ENCODE peak calls at places on chromosomes 3 and 15, in four cellular contexts. O is HepG2, U is K562, L is GM12878. X is an unnamed sample.

GRCh38 chr15:89187911-89188514 is 33.4 kb downstream of the RLBP1 start:
- DNase-seq in O (no peak), U (no peak), L (no peak), X (no peak)

GRCh38 chr3:1330107-1330506 is 237.3 kb downstream of the CNTN6 start:
- DNase-seq in L (no peak), U (no peak), O (no peak), X (no peak)

GRCh38 chr3:171871392-171872274 is 28.5 kb downstream of the TMEM212 start:
- DNase-seq in O (no peak), L (no peak), U (no peak), X (no peak)

GRCh38 chr15:96339662-96340347 is 9.3 kb downstream of the NR2F2 start:
- DNase-seq in L (no peak), O (no peak), U (no peak), X (no peak)

GRCh38 chr3:137771401-137772230 is 7.5 kb downstream of the SOX14 start:
- DNase-seq in O (no peak), L (no peak), U (no peak), X (peak; percentile 56)

GRCh38 chr15:30917013-30917412 is 13.3 kb downstream of the FAN1 start:
- DNase-seq in L (no peak), O (no peak), U (no peak), X (no peak)

GRCh38 chr3:58434990-58435389 is 1.4 kb upstream of the PDHB start:
- DNase-seq in U (no peak), O (peak; percentile 6), L (no peak), X (peak; percentile 72)

GRCh38 chr3:30752961-30753360 is 141.5 kb downstream of the GADL1 start:
- DNase-seq in O (peak; percentile 21), U (no peak), L (no peak), X (no peak)

GRCh38 chr15:40006646-40007045 is 32.3 kb downstream of the SRP14 start:
- DNase-seq in L (no peak), O (no peak), U (no peak), X (no peak)

GRCh38 chr15:31032959-31033358 is 41.5 kb upstream of the MTMR10 start:
- DNase-seq in U (no peak), O (no peak), L (no peak), X (no peak)

GRCh38 chr3:66377800-66378199 is 123.0 kb downstream of the LRIG1 start:
- DNase-seq in U (no peak), L (no peak), O (no peak), X (no peak)

GRCh38 chr3:114673481-114673880 is 379.7 kb downstream of the TIGIT start:
- DNase-seq in O (no peak), U (no peak), L (no peak), X (no peak)

GRCh38 chr15:70266412-70267089 is 168.8 kb upstream of the TLE3 start:
- DNase-seq in O (no peak), L (no peak), U (no peak), X (no peak)

GRCh38 chr3:54547846-54548245 is 380.0 kb downstream of the LRTM1 start:
- DNase-seq in O (no peak), L (no peak), U (no peak), X (no peak)

GRCh38 chr3:29282431-29283296 is 1.8 kb downstream of the RBMS3 start:
- DNase-seq in O (no peak), L (no peak), U (no peak), X (no peak)

GRCh38 chr3:190709351-190709773 is 153.1 kb downstream of the GMNC start:
- DNase-seq in U (no peak), O (no peak), L (no peak), X (no peak)

GRCh38 chr15:101045236-101045646 is 126.1 kb downstream of the LRRK1 start:
- DNase-seq in U (no peak), L (no peak), O (no peak), X (no peak)

GRCh38 chr3:87390821-87391220 is 114.4 kb upstream of the POU1F1 start:
- DNase-seq in L (no peak), U (no peak), O (no peak), X (no peak)

GRCh38 chr3:72328755-72329154 is 519.5 kb downstream of the SHQ1 start:
- DNase-seq in L (no peak), U (no peak), O (no peak), X (no peak)

GRCh38 chr15:100393008-100393407 is 51.2 kb upstream of the ADAMTS17 start:
- DNase-seq in O (no peak), U (no peak), L (no peak), X (no peak)

GRCh38 chr3:155549087-155549486 is 195.8 kb downstream of the PLCH1 start:
- DNase-seq in U (no peak), O (no peak), L (no peak), X (no peak)

GRCh38 chr3:177448987-177449975 is 252.0 kb upstream of the TBL1XR1 start:
- DNase-seq in L (peak; percentile 36), O (peak; percentile 58), U (no peak), X (no peak)

GRCh38 chr3:183082355-183082915 is 16.9 kb downstream of the MCCC1 start:
- DNase-seq in O (no peak), L (no peak), U (no peak), X (no peak)

GRCh38 chr15:31768055-31768454 is 262.3 kb upstream of the CHRNA7 start:
- DNase-seq in O (no peak), L (no peak), U (no peak), X (no peak)

GRCh38 chr3:48402281-48402732 is 27.6 kb downstream of the PLXNB1 start:
- DNase-seq in U (peak; percentile 37), L (no peak), O (no peak), X (no peak)

GRCh38 chr15:99303881-99304280 is 52.6 kb downstream of the LRRC28 start:
- DNase-seq in U (no peak), O (peak; percentile 16), L (no peak), X (no peak)

GRCh38 chr3:164806188-164806587 is 272.1 kb downstream of the SI start:
- DNase-seq in U (no peak), L (no peak), O (no peak), X (no peak)

GRCh38 chr3:64463981-64464380 is 223.8 kb downstream of the ADAMTS9 start:
- DNase-seq in U (no peak), L (no peak), O (no peak), X (no peak)

GRCh38 chr15:73584699-73585420 is 48.3 kb downstream of the NPTN start:
- DNase-seq in L (no peak), O (no peak), U (no peak), X (no peak)

GRCh38 chr3:43689766-43690399 is 855 bp upstream of the ABHD5 start:
- DNase-seq in U (no peak), O (no peak), L (no peak), X (no peak)

GRCh38 chr3:101143002-101143401 is 149.8 kb upstream of the ABI3BP start:
- DNase-seq in O (no peak), U (no peak), L (no peak), X (no peak)

GRCh38 chr15:70127288-70127746 is 29.6 kb upstream of the TLE3 start:
- DNase-seq in U (no peak), O (peak; percentile 87), L (no peak), X (no peak)

GRCh38 chr3:97579365-97579764 is 185.2 kb upstream of the ARL6 start:
- DNase-seq in L (peak; percentile 3), O (no peak), U (no peak), X (no peak)

GRCh38 chr15:63553388-63553791 is 43.8 kb upstream of the FBXL22 start:
- DNase-seq in O (no peak), U (no peak), L (no peak), X (no peak)

GRCh38 chr3:181880339-181880738 is 168.6 kb downstream of the SOX2 start:
- DNase-seq in L (no peak), O (no peak), U (no peak), X (no peak)

GRCh38 chr3:131856171-131856570 is 178.6 kb downstream of the CPNE4 start:
- DNase-seq in U (no peak), L (no peak), O (no peak), X (no peak)

GRCh38 chr15:52730163-52730562 is 51.0 kb upstream of the ATOSA start:
- DNase-seq in L (peak; percentile 28), U (no peak), O (no peak), X (no peak)

GRCh38 chr3:17553080-17553479 is 189.4 kb downstream of the TBC1D5 start:
- DNase-seq in O (no peak), L (no peak), U (no peak), X (no peak)
- TF ChIP-seq NR2C2 in O (no peak), L (no peak), U (no peak), X (no peak)

GRCh38 chr3:61594978-61595687 is 33.8 kb downstream of the PTPRG start:
- DNase-seq in L (no peak), U (no peak), O (no peak), X (no peak)
- TF ChIP-seq NR2C2 in L (no peak), U (no peak), O (no peak), X (no peak)

DNA sequence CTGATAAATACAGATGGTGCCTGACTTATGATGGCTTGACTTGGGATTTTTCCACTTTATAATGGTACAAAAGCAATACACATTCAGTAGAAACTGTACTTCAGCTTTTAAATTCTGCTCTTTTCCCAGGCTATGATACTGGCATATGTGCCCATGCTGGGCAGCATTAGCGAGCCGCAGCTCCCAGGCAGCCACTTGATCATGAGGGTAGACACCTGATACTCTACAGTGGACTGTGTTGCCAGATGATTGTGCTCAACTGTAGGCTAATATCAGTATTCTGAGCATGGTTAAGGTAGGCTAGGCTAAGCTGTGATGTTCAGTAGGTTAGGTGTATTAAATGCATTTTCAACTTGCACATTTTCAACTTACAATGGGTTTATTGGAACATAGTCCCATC is 17.7 kb upstream of the FEM1B start:
- DNase-seq in L (no peak), O (no peak), U (no peak), X (no peak)
- TF ChIP-seq NR2C2 in L (no peak), O (no peak), U (no peak), X (no peak)

DNA sequence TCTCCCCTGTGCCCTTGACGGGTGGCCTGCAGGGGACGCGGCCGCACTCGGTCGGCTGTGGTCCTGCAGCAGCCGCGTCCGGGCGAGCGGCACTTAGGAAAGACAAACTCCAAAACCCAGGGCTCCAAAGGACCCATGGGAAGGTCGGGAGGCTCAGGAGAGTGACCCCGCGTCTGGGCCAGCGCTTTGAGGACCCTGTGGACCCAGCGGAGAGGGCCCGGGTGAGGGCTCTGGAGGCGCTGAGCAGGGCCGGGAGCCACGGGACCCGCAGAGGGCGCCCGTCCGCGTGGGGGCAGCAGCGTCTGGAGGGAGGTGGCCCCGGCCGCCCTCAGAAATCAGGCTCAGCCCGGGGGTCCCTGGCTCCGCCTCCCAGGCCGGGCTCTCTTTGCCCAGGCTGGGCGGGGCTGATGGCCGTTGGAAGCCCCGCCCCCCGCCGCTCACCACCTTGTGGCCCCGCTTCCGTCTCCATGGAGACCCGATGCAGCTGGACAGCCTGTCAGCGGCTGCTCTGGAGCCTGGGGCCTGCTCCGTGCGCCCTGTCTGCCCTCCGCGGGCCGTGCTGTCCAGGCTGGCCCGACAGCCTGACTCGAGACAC is 34.6 kb upstream of the RPL32 start:
- DNase-seq in L (no peak), O (no peak), U (peak; percentile 95), X (peak; percentile 87)
- TF ChIP-seq NR2C2 in L (no peak), O (no peak), U (no peak), X (no peak)

DNA sequence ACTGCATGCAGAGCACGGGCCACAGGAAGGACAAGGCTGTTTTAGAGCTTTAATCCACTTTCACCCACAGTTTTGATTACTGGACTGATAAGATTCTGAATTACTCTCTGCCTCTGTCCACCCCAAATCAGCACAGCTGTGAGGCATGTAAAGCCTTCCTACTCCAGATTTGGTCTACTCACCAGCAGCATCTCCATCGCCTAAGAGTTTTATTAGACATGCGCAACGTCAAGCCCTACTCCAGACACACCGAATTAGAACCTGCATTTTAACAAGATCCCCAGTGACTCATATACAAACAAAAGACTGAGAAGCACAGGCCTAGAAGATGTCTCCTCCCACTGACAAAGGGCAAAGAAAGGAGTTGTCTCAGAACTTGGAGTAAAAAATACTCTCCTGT is 221.2 kb downstream of the TUSC7 start:
- DNase-seq in L (no peak), U (no peak), O (no peak), X (no peak)
- TF ChIP-seq NR2C2 in L (no peak), U (no peak), O (no peak), X (no peak)

GRCh38 chr3:11591401-11592266 is 52.1 kb downstream of the VGLL4 start:
- DNase-seq in L (no peak), U (no peak), O (peak; percentile 82), X (peak; percentile 44)
- TF ChIP-seq NR2C2 in L (no peak), U (no peak), O (no peak), X (no peak)

X was measured in WTC11.